ENCODE peak calls at places on chromosome 11, in four cellular contexts. U is neuronal stem cell, W is IMR-90, K is psoas muscle. B is an unnamed sample.

GRCh38 chr11:35822815-35823495 is 120.9 kb upstream of the LDLRAD3 start:
- DNase-seq in U (no peak), W (peak), K (no peak), B (no peak)

GRCh38 chr11:65437436-65438227 is 15.0 kb downstream of the NEAT1 start:
- DNase-seq in U (no peak), W (peak), K (no peak), B (no peak)

GRCh38 chr11:66068923-66069714 is 953 bp upstream of the PACS1 start:
- DNase-seq in U (no peak), W (peak), K (peak), B (peak)

GRCh38 chr11:119912214-119912613 is 183.2 kb upstream of the NECTIN1 start:
- DNase-seq in U (no peak), W (no peak), K (no peak), B (no peak)

GRCh38 chr11:45724145-45724544 is 58.7 kb upstream of the CHST1 start:
- DNase-seq in U (no peak), W (no peak), K (no peak), B (no peak)

GRCh38 chr11:2393111-2393868 is 7.3 kb upstream of the TSSC4 start:
- DNase-seq in U (no peak), W (no peak), K (no peak), B (no peak)

GRCh38 chr11:12270817-12271216 is 106.6 kb upstream of the PARVA start:
- DNase-seq in U (no peak), W (no peak), K (no peak), B (no peak)

GRCh38 chr11:132463941-132464340 is 1068.4 kb downstream of the OPCML start:
- DNase-seq in U (no peak), W (no peak), K (no peak), B (no peak)

GRCh38 chr11:65489706-65490310 is 9.0 kb upstream of the MALAT1 start:
- DNase-seq in U (no peak), W (no peak), K (peak), B (no peak)

GRCh38 chr11:122204206-122204605 is 88.2 kb upstream of the BLID start:
- DNase-seq in U (no peak), W (no peak), K (no peak), B (no peak)

GRCh38 chr11:7098235-7098832 is 9.5 kb downstream of the RBMXL2 start:
- DNase-seq in U (peak), W (peak), K (no peak), B (peak)

GRCh38 chr11:115959098-115959497 is 454.9 kb upstream of the CADM1 start:
- DNase-seq in U (no peak), W (no peak), K (no peak), B (no peak)

GRCh38 chr11:73185680-73186293 is 32.3 kb upstream of the P2RY2 start:
- DNase-seq in U (no peak), W (peak), K (peak), B (peak)

GRCh38 chr11:73186294-73186850 is 31.7 kb upstream of the P2RY2 start:
- DNase-seq in U (no peak), W (no peak), K (no peak), B (peak)

GRCh38 chr11:73187854-73188253 is 30.2 kb upstream of the P2RY2 start:
- DNase-seq in U (no peak), W (no peak), K (no peak), B (peak)

GRCh38 chr11:73188301-73188700 is 29.8 kb upstream of the P2RY2 start:
- DNase-seq in U (no peak), W (no peak), K (peak), B (no peak)

GRCh38 chr11:73186886-73187285 is 31.2 kb upstream of the P2RY2 start:
- DNase-seq in U (no peak), W (no peak), K (no peak), B (no peak)
- H3K4me3 ChIP-seq in U (no peak), W (no peak), K (no peak), B (no peak)

GRCh38 chr11:70078796-70079616 is 889 bp downstream of the ANO1 start:
- DNase-seq in U (no peak), W (no peak), K (no peak), B (no peak)
- H3K4me3 ChIP-seq in U (no peak), W (peak), K (peak), B (peak)

GRCh38 chr11:96045622-96046456 is 121.9 kb upstream of the MTMR2 start:
- DNase-seq in U (no peak), W (peak), K (peak), B (no peak)
- H3K4me3 ChIP-seq in U (no peak), W (no peak), K (peak), B (no peak)

GRCh38 chr11:75428989-75429640 is 3.9 kb downstream of the KLHL35 start:
- DNase-seq in U (no peak), W (no peak), K (peak), B (no peak)

GRCh38 chr11:75429641-75429901 is 3.4 kb downstream of the KLHL35 start:
- DNase-seq in U (no peak), W (no peak), K (no peak), B (no peak)

GRCh38 chr11:75426720-75427086 is 6.3 kb downstream of the KLHL35 start:
- DNase-seq in U (no peak), W (no peak), K (no peak), B (no peak)

GRCh38 chr11:75427181-75427580 is 5.8 kb downstream of the KLHL35 start:
- DNase-seq in U (no peak), W (no peak), K (peak), B (no peak)

GRCh38 chr11:75428301-75428724 is 4.7 kb downstream of the KLHL35 start:
- DNase-seq in U (no peak), W (peak), K (peak), B (no peak)
- H3K4me3 ChIP-seq in U (no peak), W (peak), K (peak), B (no peak)

GRCh38 chr11:68806931-68807844 is 34.5 kb downstream of the CPT1A start:
- DNase-seq in U (no peak), W (peak), K (no peak), B (peak)
- H3K4me3 ChIP-seq in U (no peak), W (no peak), K (no peak), B (no peak)

B was measured in mammary epithelial cell.